ENCODE peak calls at places on chromosome 13, in six cellular contexts. M is tibial artery; E is thoracic aorta; J is prostate gland; G is Peyer's patch; D is CD8-positive, alpha-beta memory T cell. K is an unnamed sample. For H3K4me1, the result is how much of the 10 kb centered on the place peaks cover.

GRCh38 chr13:53060840-53061485 is 32.4 kb downstream of the OLFM4 start:
- DNase-seq in M (no peak), E (no peak), J (no peak), G (no peak), D (no peak), K (no peak)

GRCh38 chr13:59391696-59392095 is 772.0 kb downstream of the DIAPH3 start:
- DNase-seq in M (peak), E (no peak), J (no peak), G (no peak), D (peak), K (peak)

GRCh38 chr13:27493981-27494380 is 43.6 kb upstream of the MTIF3 start:
- DNase-seq in M (no peak), E (no peak), J (no peak), G (no peak), D (no peak), K (no peak)

GRCh38 chr13:30454991-30455390 is 10.7 kb downstream of the HMGB1 start:
- DNase-seq in M (no peak), E (no peak), J (no peak), G (no peak), D (no peak), K (no peak)

GRCh38 chr13:74794582-74794981 is 660.4 kb upstream of the KLF12 start:
- DNase-seq in M (no peak), E (no peak), J (no peak), G (no peak), D (no peak), K (peak)

GRCh38 chr13:101007245-101007644 is 332.6 kb upstream of the TMTC4 start:
- DNase-seq in M (no peak), E (no peak), J (no peak), G (no peak), D (no peak), K (no peak)

GRCh38 chr13:32107474-32107873 is 75.9 kb downstream of the FRY start:
- DNase-seq in M (no peak), E (no peak), J (no peak), G (no peak), D (no peak), K (no peak)

GRCh38 chr13:68927387-68928026 is 1180.1 kb upstream of the ATXN8OS start:
- DNase-seq in M (no peak), E (no peak), J (no peak), G (no peak), D (no peak), K (peak)

GRCh38 chr13:99151516-99151915 is 49.1 kb upstream of the UBAC2 start:
- DNase-seq in M (no peak), E (no peak), J (no peak), G (no peak), D (no peak), K (no peak)

GRCh38 chr13:35768126-35768525 is 291.6 kb upstream of the MAB21L1 start:
- DNase-seq in M (no peak), E (no peak), J (no peak), G (no peak), D (no peak), K (no peak)
- H3K4me1 ChIP-seq in M (under half), E (under half), J (under half), G (under half), D (under half), K (under half)

GRCh38 chr13:113005076-113005865 is 36.3 kb downstream of the MCF2L start:
- DNase-seq in M (no peak), E (no peak), J (no peak), G (no peak), D (peak), K (no peak)
- H3K4me1 ChIP-seq in M (under half), E (under half), J (under half), G (under half), D (under half), K (under half)

DNA sequence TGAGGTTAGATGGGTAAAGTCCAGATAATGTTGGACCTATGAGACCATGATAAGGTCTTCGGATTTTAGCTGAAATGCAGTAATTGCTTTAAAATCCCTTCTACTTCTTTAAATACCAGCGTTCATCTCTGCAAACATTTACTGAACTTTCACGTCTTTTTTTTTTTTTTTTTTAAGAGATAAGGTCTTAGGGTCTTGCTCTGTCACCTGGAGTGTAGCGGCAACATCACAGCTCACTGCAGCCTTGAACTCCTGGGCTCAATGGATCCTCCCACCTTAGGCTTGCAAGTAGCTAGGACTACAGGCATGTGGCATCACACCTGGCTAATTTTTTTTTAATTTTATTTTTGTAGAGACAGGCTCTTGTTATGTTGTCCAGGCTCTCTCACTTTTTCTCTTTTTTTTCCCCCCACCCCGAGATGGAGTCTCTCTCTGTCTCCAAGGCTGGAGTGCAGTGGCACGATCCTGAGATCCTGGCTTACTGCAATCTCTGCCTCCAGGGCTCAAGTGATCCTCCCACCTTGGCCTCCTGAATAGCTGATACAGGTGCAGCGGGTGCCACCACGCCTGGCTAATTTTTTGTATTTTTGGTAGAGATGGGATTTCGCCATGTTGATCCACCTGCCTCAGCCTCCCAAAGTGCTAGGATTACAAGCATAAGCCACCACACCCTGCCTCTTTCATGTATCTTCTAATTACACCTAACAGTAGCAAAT is 4.2 kb upstream of the WBP4 start:
- DNase-seq in M (no peak), E (no peak), J (no peak), G (no peak), D (no peak), K (no peak)
- H3K4me1 ChIP-seq in M (half or more), E (half or more), J (under half), G (under half), D (under half), K (under half)

GRCh38 chr13:51799261-51799660 is 4.7 kb downstream of the DHRS12 start:
- DNase-seq in M (no peak), E (no peak), J (no peak), G (no peak), D (no peak), K (no peak)
- H3K4me1 ChIP-seq in M (under half), E (under half), J (under half), G (under half), D (under half), K (under half)

GRCh38 chr13:98142427-98143156 is at the start of gene FARP1:
- DNase-seq in M (peak), E (no peak), J (peak), G (peak), D (peak), K (peak)
- H3K4me1 ChIP-seq in M (under half), E (under half), J (under half), G (under half), D (under half), K (under half)

GRCh38 chr13:41015920-41016319 is 3.2 kb downstream of the ELF1 start:
- DNase-seq in M (no peak), E (no peak), J (no peak), G (no peak), D (no peak), K (no peak)
- H3K4me1 ChIP-seq in M (under half), E (under half), J (under half), G (under half), D (half or more), K (under half)

GRCh38 chr13:114026128-114026880 is 52.4 kb upstream of the C13orf46 start:
- DNase-seq in M (no peak), E (no peak), J (no peak), G (no peak), D (no peak), K (no peak)

GRCh38 chr13:114023716-114024602 is 50.1 kb upstream of the C13orf46 start:
- DNase-seq in M (no peak), E (no peak), J (no peak), G (no peak), D (no peak), K (no peak)

GRCh38 chr13:114024603-114025431 is 50.9 kb upstream of the C13orf46 start:
- DNase-seq in M (no peak), E (no peak), J (no peak), G (no peak), D (no peak), K (no peak)

GRCh38 chr13:114027046-114027760 is 53.3 kb upstream of the C13orf46 start:
- DNase-seq in M (no peak), E (no peak), J (no peak), G (no peak), D (no peak), K (no peak)

DNA sequence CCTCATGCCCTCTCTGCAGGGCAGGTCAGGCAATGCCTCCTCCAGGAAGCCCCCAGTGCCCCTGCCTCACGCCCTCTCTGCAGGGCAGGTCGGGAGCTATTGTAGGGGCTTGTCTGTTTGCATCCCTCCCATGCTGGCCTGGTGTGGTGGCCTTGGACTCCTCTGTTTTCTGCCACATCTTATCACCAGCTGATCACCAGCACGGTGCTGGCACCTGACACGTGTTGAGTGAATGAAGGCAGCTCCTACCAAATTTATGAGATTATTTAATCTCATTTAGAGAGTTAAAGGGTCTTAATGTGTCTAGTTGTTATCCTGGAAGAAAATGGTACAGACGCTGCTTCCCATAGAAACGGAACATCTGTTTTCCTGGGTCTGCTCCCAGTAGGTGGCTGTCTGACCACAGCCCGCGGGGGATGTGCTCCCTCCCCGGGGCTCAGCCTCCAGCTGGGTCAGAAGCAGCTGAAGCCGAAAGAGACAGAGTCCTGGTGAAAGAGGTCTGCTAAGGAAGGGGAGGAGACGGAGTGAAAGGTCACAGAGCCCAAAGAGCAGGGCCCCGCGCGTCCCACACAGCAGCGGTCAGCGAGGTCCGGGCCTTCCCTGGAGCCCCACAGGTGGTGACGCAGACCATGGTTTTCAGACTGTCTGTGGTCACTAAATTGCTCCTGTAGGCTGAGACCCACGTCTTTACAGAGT is 51.7 kb upstream of the C13orf46 start:
- DNase-seq in M (no peak), E (no peak), J (no peak), G (no peak), D (no peak), K (no peak)
- H3K4me1 ChIP-seq in M (under half), E (under half), J (under half), G (under half), D (under half), K (under half)

DNA sequence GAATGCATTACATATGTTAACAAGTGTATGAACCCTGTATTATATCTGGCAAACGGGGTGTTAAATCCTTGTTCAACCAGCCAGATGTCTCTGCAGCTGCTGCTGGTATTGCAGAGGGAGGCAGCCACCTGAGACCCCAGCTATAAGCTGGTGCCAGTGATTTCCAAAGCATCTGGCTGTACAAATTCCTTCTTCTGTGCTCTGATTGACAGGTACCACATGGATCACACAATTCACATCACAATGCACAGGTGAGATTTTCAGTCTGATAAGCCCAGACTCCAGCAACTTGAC is 19.7 kb downstream of the TNFSF11 start:
- DNase-seq in M (no peak), E (no peak), J (no peak), G (no peak), D (no peak), K (no peak)
- H3K4me1 ChIP-seq in M (under half), E (under half), J (under half), G (under half), D (under half), K (under half)

GRCh38 chr13:112341446-112341845 is 34.7 kb upstream of the SPACA7 start:
- DNase-seq in M (no peak), E (no peak), J (no peak), G (no peak), D (no peak), K (no peak)

GRCh38 chr13:112343591-112343990 is 32.6 kb upstream of the SPACA7 start:
- DNase-seq in M (no peak), E (no peak), J (no peak), G (no peak), D (no peak), K (no peak)

GRCh38 chr13:112345826-112346172 is 30.4 kb upstream of the SPACA7 start:
- DNase-seq in M (no peak), E (no peak), J (no peak), G (no peak), D (no peak), K (no peak)

GRCh38 chr13:112342841-112343361 is 33.3 kb upstream of the SPACA7 start:
- DNase-seq in M (no peak), E (no peak), J (no peak), G (no peak), D (no peak), K (no peak)

GRCh38 chr13:112341976-112342735 is 34.0 kb upstream of the SPACA7 start:
- DNase-seq in M (no peak), E (no peak), J (no peak), G (no peak), D (no peak), K (no peak)
- H3K4me1 ChIP-seq in M (under half), E (under half), J (under half), G (under half), D (under half), K (under half)

K was measured in A673.